ENCODE peak calls at places on chromosomes 16 and 17, in six cellular contexts. J is stomach, C is lower lobe of right lung, N is Peyer's patch, G is heart right ventricle, O is fibroblast of lung. D is an unnamed sample.

GRCh38 chr17:4329838-4330237 is 36.6 kb downstream of the UBE2G1 start:
- DNase-seq in N (no peak), G (no peak), O (peak), J (no peak), C (no peak), D (no peak)

GRCh38 chr16:1610841-1611653 is 825 bp downstream of the IFT140 start:
- DNase-seq in C (no peak), G (no peak), N (no peak), J (no peak), O (peak), D (no peak)

GRCh38 chr17:66778531-66778930 is 56.4 kb upstream of the CACNG5 start:
- DNase-seq in C (no peak), O (no peak), N (no peak), G (no peak), J (no peak), D (no peak)

GRCh38 chr16:3696425-3697218 is 20.7 kb downstream of the TRAP1 start:
- DNase-seq in J (peak), C (no peak), N (no peak), O (peak), G (no peak), D (no peak)

GRCh38 chr16:70692130-70692470 is 6.2 kb upstream of the MTSS2 start:
- DNase-seq in O (no peak), C (no peak), N (no peak), J (no peak), G (no peak), D (no peak)

GRCh38 chr17:40404003-40404402 is 13.7 kb downstream of the TOP2A start:
- DNase-seq in G (no peak), N (no peak), O (no peak), J (no peak), C (no peak), D (no peak)

GRCh38 chr17:43533699-43534098 is 12.4 kb downstream of the ETV4 start:
- DNase-seq in N (no peak), G (no peak), J (no peak), C (no peak), O (no peak), D (no peak)

GRCh38 chr16:80007216-80007615 is 406.7 kb upstream of the MAF start:
- DNase-seq in G (no peak), N (no peak), C (no peak), J (no peak), O (peak), D (no peak)

GRCh38 chr17:50238594-50239287 is 35.5 kb upstream of the TMEM92 start:
- DNase-seq in O (peak), J (no peak), N (no peak), C (no peak), G (no peak), D (no peak)

GRCh38 chr16:52546291-52546941 is 527 bp downstream of the TOX3 start:
- DNase-seq in O (no peak), C (no peak), G (peak), J (no peak), N (no peak), D (peak)

GRCh38 chr16:53369921-53370320 is 64.3 kb upstream of the RBL2 start:
- DNase-seq in C (no peak), J (no peak), G (no peak), N (no peak), O (no peak), D (no peak)

GRCh38 chr16:12675852-12676251 is 127.8 kb downstream of the CPPED1 start:
- DNase-seq in C (no peak), O (peak), G (no peak), N (no peak), J (no peak), D (no peak)

GRCh38 chr16:75566040-75566888 is at the start of gene GABARAPL2:
- DNase-seq in O (peak), C (peak), G (peak), J (peak), N (peak), D (peak)

GRCh38 chr17:74879308-74879707 is 6.5 kb upstream of the FDXR start:
- DNase-seq in J (no peak), C (no peak), G (no peak), N (no peak), O (no peak), D (no peak)

GRCh38 chr16:89133457-89134127 is 38.0 kb upstream of the CDH15 start:
- DNase-seq in O (no peak), C (peak), J (no peak), N (no peak), G (no peak), D (no peak)

GRCh38 chr17:50781167-50781566 is 13.8 kb upstream of the ANKRD40CL start:
- DNase-seq in N (no peak), J (no peak), C (no peak), O (no peak), G (peak), D (no peak)

GRCh38 chr16:53207810-53208752 is 153.3 kb downstream of the CHD9 start:
- DNase-seq in G (no peak), N (peak), J (peak), C (no peak), O (peak), D (peak)

GRCh38 chr16:75239463-75240122 is 11.8 kb downstream of the BCAR1 start:
- DNase-seq in O (no peak), N (no peak), C (peak), J (no peak), G (no peak), D (no peak)

GRCh38 chr17:21467196-21467595 is 91.0 kb downstream of the KCNJ12 start:
- DNase-seq in G (no peak), C (no peak), O (no peak), N (no peak), J (no peak), D (no peak)

GRCh38 chr16:86942469-86943175 is 364.3 kb downstream of the FOXL1 start:
- DNase-seq in N (no peak), G (no peak), J (no peak), O (peak), C (no peak), D (no peak)

GRCh38 chr17:74249966-74250365 is 24.1 kb upstream of the DNAI2 start:
- DNase-seq in N (no peak), J (no peak), G (no peak), C (no peak), O (no peak), D (no peak)

GRCh38 chr16:88856122-88856827 is 472 bp downstream of the GALNS start:
- DNase-seq in O (no peak), C (peak), G (peak), N (peak), J (no peak), D (no peak)

GRCh38 chr16:64615647-64616280 is 506.1 kb downstream of the CDH11 start:
- DNase-seq in G (no peak), N (no peak), J (no peak), C (no peak), O (peak), D (peak)

GRCh38 chr17:64037180-64037579 is 16.7 kb upstream of the ICAM2 start:
- DNase-seq in O (no peak), C (no peak), J (no peak), G (no peak), N (peak), D (no peak)

GRCh38 chr16:21656795-21657768 is 4.7 kb upstream of the IGSF6 start:
- DNase-seq in O (peak), C (no peak), G (no peak), N (peak), J (no peak), D (peak)

GRCh38 chr17:66944365-66945203 is 19.9 kb upstream of the CACNG4 start:
- DNase-seq in O (peak), J (no peak), C (no peak), N (no peak), G (no peak), D (no peak)

GRCh38 chr17:48488548-48489106 is 42.2 kb downstream of the HOXB1 start:
- DNase-seq in J (no peak), C (no peak), G (no peak), N (no peak), O (no peak), D (no peak)

GRCh38 chr17:6355196-6355595 is 79.7 kb downstream of the AIPL1 start:
- DNase-seq in N (no peak), C (no peak), O (no peak), J (no peak), G (no peak), D (no peak)
- H3K27ac ChIP-seq in N (no peak), C (no peak), O (no peak), J (no peak), G (no peak), D (no peak)

DNA sequence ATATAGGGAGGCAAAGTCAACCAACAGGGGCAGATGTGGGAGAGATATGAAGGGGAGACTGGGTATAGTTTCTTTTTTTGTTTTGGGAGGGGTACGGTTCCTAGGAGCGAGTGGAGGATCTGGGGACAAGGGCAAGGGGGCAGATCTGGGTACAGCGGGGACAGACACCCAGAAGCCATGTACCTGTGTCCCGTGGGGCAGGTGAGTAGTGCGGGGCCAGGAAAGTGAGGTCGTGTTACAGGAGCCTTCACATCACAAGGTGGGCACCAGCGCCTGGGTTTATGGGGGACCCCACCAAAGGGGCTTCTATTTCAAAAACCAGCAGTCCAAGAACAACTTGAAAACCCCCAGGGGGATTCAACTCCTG is 11.5 kb downstream of the LITAF start:
- DNase-seq in G (no peak), C (no peak), N (no peak), O (no peak), J (no peak), D (no peak)
- H3K27ac ChIP-seq in G (no peak), C (no peak), N (no peak), O (no peak), J (no peak), D (no peak)

DNA sequence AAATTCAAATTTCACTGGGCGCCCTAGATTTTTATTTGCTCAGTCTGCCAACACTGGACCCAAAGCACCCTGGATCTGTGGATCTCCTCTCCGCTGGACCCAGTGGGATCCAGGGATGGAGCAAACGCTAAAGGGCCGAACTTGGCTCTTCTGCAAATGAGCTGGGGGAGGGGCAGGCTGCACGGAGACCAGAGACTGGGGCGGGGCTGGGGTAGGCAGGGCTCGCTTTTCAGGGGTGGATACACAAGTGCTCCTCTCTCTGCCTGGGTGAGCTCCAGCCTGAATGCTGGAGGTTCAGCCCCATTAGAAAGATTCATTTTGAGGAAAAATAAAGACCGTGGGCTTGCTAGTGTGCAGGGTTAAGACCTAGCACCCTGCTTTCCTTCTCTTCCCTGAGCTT is 8.9 kb downstream of the CBX4 start:
- DNase-seq in C (no peak), N (no peak), J (no peak), G (no peak), O (no peak), D (peak)
- H3K27ac ChIP-seq in C (no peak), N (no peak), J (no peak), G (no peak), O (no peak), D (no peak)

DNA sequence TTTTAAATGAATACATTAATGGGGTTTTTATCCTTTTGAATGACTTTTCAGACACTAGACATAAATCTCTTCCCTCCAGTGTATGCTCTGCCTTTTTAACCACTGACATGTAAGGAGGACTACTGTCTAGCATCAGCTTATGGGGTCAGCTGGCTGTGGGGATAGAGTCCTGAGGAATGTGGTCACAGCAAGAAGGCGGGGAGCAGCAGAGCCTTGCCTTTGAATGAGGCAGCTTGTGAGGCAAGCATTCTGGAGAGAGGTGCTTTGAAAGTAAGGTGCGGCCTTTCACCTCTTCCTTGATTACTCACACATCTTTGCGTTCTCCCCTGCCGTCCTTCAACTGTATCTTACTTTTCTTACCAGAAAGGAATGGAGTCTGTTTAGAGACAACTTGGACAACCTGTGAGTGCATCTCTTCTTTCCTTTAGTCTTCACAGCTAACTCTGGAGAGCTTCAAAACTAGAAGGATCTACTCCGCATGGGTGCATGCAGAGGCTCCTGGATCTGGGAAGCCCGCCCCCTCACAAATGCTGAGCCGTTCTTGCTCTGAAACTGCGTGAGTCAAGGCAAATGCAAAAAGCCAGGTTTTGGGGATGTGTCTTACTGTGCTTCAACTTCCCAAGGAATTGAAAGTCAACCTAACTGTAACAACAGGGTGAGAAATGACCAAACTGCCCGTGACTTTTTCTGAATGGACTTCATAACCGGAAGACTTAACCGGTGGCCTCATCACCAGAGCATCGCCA is 49.9 kb downstream of the ADCY7 start:
- DNase-seq in N (no peak), J (no peak), C (no peak), O (peak), G (no peak), D (no peak)
- H3K27ac ChIP-seq in N (no peak), J (peak), C (no peak), O (no peak), G (no peak), D (no peak)

GRCh38 chr16:57146735-57147134 is 39.1 kb downstream of the PSME3IP1 start:
- DNase-seq in O (no peak), G (no peak), J (no peak), C (no peak), N (no peak), D (no peak)

GRCh38 chr16:57144027-57144426 is 41.8 kb downstream of the PSME3IP1 start:
- DNase-seq in C (no peak), N (no peak), J (no peak), O (no peak), G (no peak), D (no peak)

GRCh38 chr16:57143125-57143965 is 42.5 kb downstream of the PSME3IP1 start:
- DNase-seq in J (no peak), C (no peak), N (peak), G (no peak), O (no peak), D (no peak)

GRCh38 chr16:57145964-57146647 is 39.7 kb downstream of the PSME3IP1 start:
- DNase-seq in J (no peak), N (no peak), G (no peak), C (no peak), O (no peak), D (no peak)

DNA sequence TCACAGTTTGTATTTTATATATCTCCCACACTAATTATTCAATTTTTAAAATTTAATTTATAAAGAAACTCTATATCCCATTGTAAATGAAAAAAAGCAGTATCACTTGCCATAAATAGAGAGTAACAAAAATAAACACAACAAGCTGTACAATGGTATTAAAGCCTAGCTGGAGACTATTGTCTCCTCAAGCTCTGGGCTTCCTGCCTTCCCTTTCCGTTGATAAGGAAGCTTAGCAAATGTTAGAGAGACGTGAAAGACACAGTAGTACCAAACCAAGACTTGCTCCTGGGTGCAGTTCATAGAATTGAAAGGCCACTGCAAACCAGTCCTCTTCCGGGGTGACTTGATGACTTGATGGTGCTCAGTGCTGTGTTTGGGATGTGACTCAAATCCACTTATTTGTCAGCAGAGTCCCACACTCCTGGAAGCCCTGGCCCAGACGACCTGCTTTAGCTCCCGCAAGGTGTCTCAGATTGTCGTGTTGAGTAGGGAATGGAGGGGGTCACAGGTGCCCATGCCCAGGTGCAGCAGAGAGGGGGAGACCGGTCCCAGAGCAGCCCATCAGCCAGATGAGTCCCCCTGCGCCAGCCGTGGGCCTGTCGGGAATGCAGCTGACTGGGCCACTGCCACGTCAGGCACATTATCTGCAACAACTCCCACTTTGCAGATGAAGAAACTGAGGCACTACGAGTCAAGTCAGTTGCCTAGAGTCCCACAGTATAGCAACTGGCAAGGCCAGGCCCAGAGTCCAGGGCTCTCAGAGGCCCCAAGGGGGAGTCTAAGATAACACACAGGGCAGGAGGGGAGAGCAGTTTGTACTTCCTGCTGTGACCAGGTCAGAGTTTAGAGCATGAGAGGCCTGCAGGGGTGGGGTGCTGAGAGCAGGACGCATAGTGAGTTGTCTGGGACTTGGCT is 40.5 kb downstream of the PSME3IP1 start:
- DNase-seq in N (no peak), O (no peak), C (no peak), J (no peak), G (no peak), D (no peak)
- H3K27ac ChIP-seq in N (no peak), O (no peak), C (peak), J (no peak), G (peak), D (no peak)

D was measured in colonic mucosa.